ENCODE peak calls at places on chromosomes 13 and 19, in seven cellular contexts. P is epithelial cell of proximal tubule, W is heart right ventricle, F is tibial nerve, H is RWPE1, E is tibial artery, V is astrocyte of the spinal cord. T is an unnamed sample.

GRCh38 chr13:106417467-106418110 is 117.9 kb downstream of the EFNB2 start:
- DNase-seq in F (no peak), V (no peak), P (no peak), H (no peak), W (no peak), E (no peak), T (no peak)

GRCh38 chr19:17340302-17340870 is 3.0 kb downstream of the GTPBP3 start:
- DNase-seq in H (no peak), V (no peak), P (no peak), W (no peak), E (no peak), F (no peak), T (no peak)

GRCh38 chr19:42514449-42514848 is 13.8 kb downstream of the CEACAM1 start:
- DNase-seq in F (no peak), P (no peak), W (no peak), H (no peak), V (no peak), E (no peak), T (no peak)

GRCh38 chr13:27403252-27403678 is 21.2 kb upstream of the GTF3A start:
- DNase-seq in E (no peak), H (peak), V (peak), F (no peak), W (no peak), P (peak), T (no peak)

GRCh38 chr13:25217023-25217909 is 45.2 kb upstream of the AMER2 start:
- DNase-seq in H (peak), F (no peak), V (peak), P (peak), E (no peak), W (no peak), T (no peak)

GRCh38 chr19:17532557-17532956 is 21.1 kb downstream of the PGLS start:
- DNase-seq in H (no peak), W (no peak), P (no peak), F (no peak), E (no peak), V (no peak), T (no peak)

GRCh38 chr13:48320906-48321510 is 17.5 kb downstream of the RB1 start:
- DNase-seq in P (no peak), E (no peak), H (no peak), F (no peak), W (no peak), V (no peak), T (no peak)

GRCh38 chr19:35430382-35431146 is 17.5 kb upstream of the FFAR2 start:
- DNase-seq in W (no peak), E (no peak), H (no peak), V (no peak), F (no peak), P (no peak), T (no peak)

GRCh38 chr13:62193919-62194318 is 778.3 kb upstream of the PCDH20 start:
- DNase-seq in F (no peak), V (no peak), W (no peak), P (no peak), E (no peak), H (no peak), T (no peak)

GRCh38 chr19:16894080-16894479 is 5.3 kb downstream of the F2RL3 start:
- DNase-seq in H (no peak), W (no peak), V (no peak), F (no peak), P (no peak), E (no peak), T (no peak)

GRCh38 chr13:106491463-106491862 is 44.0 kb downstream of the EFNB2 start:
- DNase-seq in H (no peak), W (no peak), F (no peak), P (no peak), E (no peak), V (no peak), T (no peak)

GRCh38 chr19:17402982-17403855 is 2.2 kb downstream of the BST2 start:
- DNase-seq in V (no peak), H (peak), E (no peak), P (no peak), F (no peak), W (peak), T (no peak)

GRCh38 chr13:35930665-35931631 is 200.2 kb downstream of the DCLK1 start:
- DNase-seq in H (no peak), V (no peak), F (peak), P (peak), W (no peak), E (no peak), T (no peak)

GRCh38 chr13:25958983-25959382 is 92.8 kb downstream of the SHISA2 start:
- DNase-seq in P (no peak), W (no peak), H (no peak), E (no peak), V (no peak), F (no peak), T (no peak)

GRCh38 chr19:38878575-38879399 is 712 bp upstream of the RINL start:
- DNase-seq in F (no peak), H (no peak), P (no peak), V (no peak), E (no peak), W (no peak), T (no peak)

GRCh38 chr13:94595006-94595942 is 678 bp downstream of the TGDS start:
- DNase-seq in V (peak), H (peak), P (no peak), W (no peak), E (no peak), F (no peak), T (peak)

GRCh38 chr19:12567951-12568350 is 16.7 kb upstream of the ZNF564 start:
- DNase-seq in E (no peak), W (no peak), F (no peak), H (no peak), P (no peak), V (no peak), T (no peak)

GRCh38 chr19:1222394-1222793 is 15.4 kb downstream of the CBARP start:
- DNase-seq in F (no peak), V (no peak), H (no peak), W (no peak), E (no peak), P (no peak), T (no peak)

GRCh38 chr19:6611441-6611852 is 20.5 kb upstream of the CD70 start:
- DNase-seq in H (peak), P (no peak), F (no peak), W (no peak), V (no peak), E (no peak), T (no peak)

GRCh38 chr19:22422220-22422619 is at the start of gene ZNF98:
- DNase-seq in P (no peak), E (peak), F (peak), V (no peak), W (peak), H (no peak), T (no peak)

GRCh38 chr13:75829874-75830273 is 193.7 kb downstream of the LMO7 start:
- DNase-seq in E (no peak), P (no peak), W (no peak), H (no peak), F (no peak), V (no peak), T (no peak)

GRCh38 chr19:1136201-1136600 is 32.4 kb downstream of the GPX4 start:
- DNase-seq in E (no peak), H (no peak), V (no peak), W (no peak), F (no peak), P (no peak), T (no peak)

GRCh38 chr13:45333973-45334922 is 6.7 kb downstream of the TPT1 start:
- DNase-seq in H (no peak), W (no peak), E (no peak), P (no peak), F (no peak), V (peak), T (no peak)

GRCh38 chr13:51330741-51331140 is 8.8 kb upstream of the SERPINE3 start:
- DNase-seq in H (no peak), P (no peak), E (no peak), F (no peak), W (no peak), V (peak), T (no peak)

GRCh38 chr13:96052655-96053002 is 572 bp downstream of the UGGT2 start:
- DNase-seq in F (no peak), V (peak), E (no peak), W (no peak), H (peak), P (no peak), T (no peak)

GRCh38 chr19:17376935-17377600 is at the start of gene PLVAP:
- DNase-seq in E (no peak), H (no peak), W (peak), P (no peak), F (no peak), V (no peak), T (no peak)

GRCh38 chr13:45046445-45046844 is 57.1 kb downstream of the GPALPP1 start:
- DNase-seq in W (no peak), H (no peak), P (no peak), V (no peak), F (no peak), E (no peak), T (no peak)

GRCh38 chr13:114140131-114140908 is 7.9 kb upstream of the RASA3 start:
- DNase-seq in F (no peak), P (no peak), V (no peak), H (no peak), W (no peak), E (no peak), T (no peak)

GRCh38 chr13:37602743-37603381 is 4.3 kb upstream of the POSTN start:
- DNase-seq in F (no peak), P (no peak), W (no peak), H (peak), E (no peak), V (peak), T (no peak)

GRCh38 chr13:109114991-109115390 is 485.6 kb downstream of the MYO16 start:
- DNase-seq in F (no peak), V (no peak), P (no peak), H (no peak), E (no peak), W (no peak), T (no peak)

GRCh38 chr13:23671367-23671766 is 101.2 kb downstream of the TNFRSF19 start:
- DNase-seq in W (no peak), F (no peak), E (no peak), P (no peak), H (no peak), V (peak), T (no peak)

GRCh38 chr19:10115392-10116084 is 4.0 kb downstream of the P2RY11 start:
- DNase-seq in F (no peak), W (no peak), H (no peak), E (no peak), V (no peak), P (no peak), T (no peak)

GRCh38 chr19:28940751-28941500 is 272.0 kb downstream of the UQCRFS1 start:
- DNase-seq in W (no peak), V (peak), F (no peak), H (no peak), P (no peak), E (no peak), T (no peak)

GRCh38 chr13:93715866-93716265 is 489.3 kb downstream of the GPC6 start:
- DNase-seq in V (no peak), F (no peak), H (no peak), P (no peak), E (no peak), W (no peak), T (no peak)

GRCh38 chr19:40254714-40255418 is 28.4 kb upstream of the CCNP start:
- DNase-seq in F (no peak), W (no peak), E (no peak), H (no peak), P (no peak), V (no peak), T (no peak)

GRCh38 chr13:33744589-33745369 is 73.2 kb upstream of the RFC3 start:
- DNase-seq in P (no peak), W (no peak), V (no peak), E (no peak), F (no peak), H (no peak), T (no peak)

GRCh38 chr13:51047434-51048165 is 63.5 kb downstream of the C13orf42 start:
- DNase-seq in V (no peak), E (no peak), P (no peak), F (no peak), H (no peak), W (no peak), T (no peak)

DNA sequence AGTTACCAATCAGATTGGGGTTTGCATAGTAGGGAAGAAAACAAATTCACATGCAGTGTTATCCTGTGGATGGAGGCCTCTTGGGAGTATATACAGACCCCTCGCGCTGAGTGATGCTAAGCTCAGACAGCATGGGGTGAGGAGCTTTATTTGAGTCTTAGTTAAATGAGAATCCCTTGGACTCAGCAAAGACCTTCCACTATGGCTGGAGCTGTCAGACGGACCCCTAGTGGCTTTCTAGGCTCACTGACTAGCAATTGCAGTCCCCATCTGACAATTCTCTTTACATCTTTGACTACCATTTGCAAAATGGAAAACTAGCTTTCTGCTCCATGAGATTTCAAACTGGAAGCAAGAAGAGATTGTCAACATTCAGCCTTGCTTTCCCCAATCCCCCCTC is 90.4 kb downstream of the STOML3 start:
- DNase-seq in W (no peak), H (no peak), V (no peak), E (no peak), F (no peak), P (no peak), T (no peak)
- TF ChIP-seq CTCF in W (no peak), H (no peak), V (peak), E (no peak), F (no peak), P (peak), T (no peak)

GRCh38 chr13:101152184-101152583 is 264.1 kb downstream of the NALCN start:
- DNase-seq in W (no peak), E (no peak), F (no peak), P (no peak), H (no peak), V (no peak), T (no peak)

GRCh38 chr13:101146101-101146898 is 270.0 kb downstream of the NALCN start:
- DNase-seq in V (peak), H (no peak), F (no peak), P (no peak), W (no peak), E (no peak), T (no peak)

GRCh38 chr13:101144808-101145419 is 271.4 kb downstream of the NALCN start:
- DNase-seq in E (no peak), P (no peak), V (peak), F (no peak), H (peak), W (no peak), T (no peak)

GRCh38 chr13:101150998-101151397 is 265.3 kb downstream of the NALCN start:
- DNase-seq in E (no peak), H (no peak), V (peak), P (no peak), W (no peak), F (peak), T (no peak)

DNA sequence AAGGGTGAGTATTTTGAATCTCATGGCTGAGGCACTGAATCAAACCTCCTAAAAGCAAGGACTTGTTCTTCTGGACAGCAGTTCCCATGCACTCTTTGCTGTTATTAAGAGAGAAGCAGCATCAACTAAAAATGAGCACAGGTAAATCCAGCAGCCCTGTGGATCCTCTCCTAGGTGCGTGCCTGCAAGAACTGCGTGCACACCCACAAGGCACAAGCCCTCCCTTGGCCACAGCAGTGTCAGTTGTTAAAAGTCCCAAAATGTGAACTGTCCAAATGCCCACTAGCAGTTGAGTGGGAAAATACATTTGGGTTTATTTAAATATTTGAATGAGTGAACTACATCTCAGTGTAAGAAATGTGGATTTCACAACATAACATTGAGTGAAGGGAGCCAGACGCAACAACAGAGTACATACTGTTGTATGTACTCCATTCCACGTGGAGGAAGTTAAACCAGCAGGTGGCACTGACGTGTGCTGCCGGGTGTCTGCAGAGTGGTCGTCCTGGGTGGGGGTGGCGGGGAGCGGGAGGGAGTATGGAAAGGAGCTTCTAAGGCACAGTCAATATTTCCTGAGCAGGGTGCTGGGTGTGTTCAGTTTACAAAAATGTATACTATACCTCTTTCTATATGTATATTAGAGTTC is 266.4 kb downstream of the NALCN start:
- DNase-seq in P (no peak), H (no peak), E (no peak), V (peak), W (no peak), F (no peak), T (no peak)
- TF ChIP-seq CTCF in P (peak), H (no peak), E (no peak), V (peak), W (no peak), F (no peak), T (no peak)

DNA sequence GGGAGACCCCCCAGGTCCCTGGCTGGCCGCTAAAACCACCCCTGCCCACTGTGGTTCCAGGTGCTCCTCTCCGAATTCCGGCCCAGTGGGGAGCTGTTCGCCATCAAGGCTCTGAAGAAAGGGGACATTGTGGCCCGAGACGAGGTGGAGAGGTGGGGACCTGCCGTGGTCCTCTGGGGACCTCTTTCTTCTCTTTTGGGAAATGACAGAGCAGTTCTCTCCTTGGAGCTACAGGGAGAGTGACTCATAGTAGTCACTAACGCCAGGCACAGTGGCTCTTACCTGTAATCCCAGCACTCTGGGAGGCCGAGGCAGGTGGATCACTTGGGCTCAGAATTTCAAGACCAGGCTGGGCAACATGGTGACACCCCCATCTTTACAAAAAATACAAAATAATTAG is 7.3 kb downstream of the PTGER1 start:
- DNase-seq in H (no peak), E (no peak), W (no peak), V (no peak), P (no peak), F (no peak), T (no peak)
- TF ChIP-seq CTCF in H (no peak), E (no peak), W (no peak), V (no peak), P (no peak), F (no peak), T (no peak)

GRCh38 chr19:8609210-8610040 is 1.1 kb downstream of the ADAMTS10 start:
- DNase-seq in E (peak), H (no peak), W (peak), P (no peak), V (peak), F (no peak), T (no peak)
- TF ChIP-seq CTCF in E (peak), H (no peak), W (peak), P (no peak), V (peak), F (peak), T (no peak)

GRCh38 chr13:20424559-20424852 is 101.2 kb downstream of the CRYL1 start:
- DNase-seq in W (no peak), V (peak), H (no peak), P (no peak), E (no peak), F (no peak), T (no peak)
- TF ChIP-seq CTCF in W (no peak), V (no peak), H (no peak), P (no peak), E (no peak), F (no peak), T (no peak)

GRCh38 chr19:19223636-19224035 is 11.9 kb downstream of the NCAN start:
- DNase-seq in F (no peak), V (no peak), E (no peak), H (no peak), W (no peak), P (no peak), T (no peak)

GRCh38 chr19:19226663-19227062 is 14.9 kb downstream of the NCAN start:
- DNase-seq in F (no peak), H (no peak), E (no peak), W (no peak), P (no peak), V (no peak), T (no peak)

GRCh38 chr19:19226204-19226603 is 14.4 kb downstream of the NCAN start:
- DNase-seq in V (no peak), P (no peak), H (no peak), F (no peak), W (no peak), E (no peak), T (no peak)

GRCh38 chr19:19224150-19224851 is 12.5 kb downstream of the NCAN start:
- DNase-seq in F (no peak), H (no peak), V (no peak), W (no peak), E (no peak), P (no peak), T (no peak)

DNA sequence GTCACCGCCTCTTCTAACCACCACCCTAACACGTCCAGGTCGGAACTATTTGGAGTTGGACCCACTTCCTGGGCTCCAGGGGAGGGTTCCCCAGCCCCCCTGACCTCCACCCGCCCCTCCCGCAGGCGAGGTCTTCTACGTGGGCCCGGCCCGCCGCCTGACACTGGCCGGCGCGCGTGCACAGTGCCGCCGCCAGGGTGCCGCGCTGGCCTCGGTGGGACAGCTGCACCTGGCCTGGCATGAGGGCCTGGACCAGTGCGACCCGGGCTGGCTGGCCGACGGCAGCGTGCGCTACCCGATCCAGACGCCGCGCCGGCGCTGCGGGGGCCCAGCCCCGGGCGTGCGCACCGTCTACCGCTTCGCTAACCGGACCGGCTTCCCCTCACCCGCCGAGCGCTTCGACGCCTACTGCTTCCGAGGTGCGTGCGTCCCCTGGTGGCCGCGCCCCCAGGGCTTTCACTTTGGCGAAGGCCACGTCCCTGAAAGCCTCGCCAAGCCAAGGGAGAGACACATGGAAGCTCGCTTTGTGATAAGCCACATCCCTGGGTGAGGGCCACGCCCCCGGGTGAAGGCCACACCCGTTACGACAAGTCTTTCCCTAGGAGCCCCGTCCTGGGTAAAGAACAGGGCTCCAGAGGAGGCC is 13.2 kb downstream of the NCAN start:
- DNase-seq in V (peak), E (peak), P (no peak), W (peak), H (peak), F (peak), T (peak)
- TF ChIP-seq CTCF in V (peak), E (peak), P (peak), W (peak), H (peak), F (peak), T (peak)

GRCh38 chr13:99265823-99266426 is 7.7 kb upstream of the GPR18 start:
- DNase-seq in E (no peak), H (peak), W (no peak), V (peak), F (no peak), P (no peak), T (no peak)
- TF ChIP-seq CTCF in E (peak), H (peak), W (peak), V (peak), F (peak), P (peak), T (no peak)